ENCODE peak calls at places on chromosomes 16 and 17, in six cellular contexts. One of them, this sample, is unnamed.

GRCh38 chr17:27651411-27652345 is 20.7 kb downstream of the LGALS9 start:
- DNase-seq in stomach: peak
- DNase-seq in Panc1: peak
- DNase-seq in left ventricle myocardium inferior: peak
- DNase-seq in AG10803: peak
- DNase-seq in adrenal gland: peak
- DNase-seq in this sample: no peak

GRCh38 chr17:50107790-50108414 is 12.8 kb downstream of the PDK2 start:
- DNase-seq in left ventricle myocardium inferior: no peak
- DNase-seq in Panc1: no peak
- DNase-seq in adrenal gland: peak
- DNase-seq in AG10803: peak
- DNase-seq in stomach: no peak
- DNase-seq in this sample: no peak

GRCh38 chr17:63406689-63407330 is 39.3 kb downstream of the CYB561 start:
- DNase-seq in left ventricle myocardium inferior: no peak
- DNase-seq in AG10803: peak
- DNase-seq in adrenal gland: peak
- DNase-seq in stomach: peak
- DNase-seq in Panc1: peak
- DNase-seq in this sample: peak

GRCh38 chr16:77657016-77657415 is 65.3 kb upstream of the NUDT7 start:
- DNase-seq in left ventricle myocardium inferior: no peak
- DNase-seq in adrenal gland: no peak
- DNase-seq in AG10803: peak
- DNase-seq in Panc1: no peak
- DNase-seq in stomach: no peak
- DNase-seq in this sample: no peak

GRCh38 chr17:49528966-49529365 is 33.9 kb downstream of the NGFR start:
- DNase-seq in AG10803: no peak
- DNase-seq in left ventricle myocardium inferior: no peak
- DNase-seq in stomach: no peak
- DNase-seq in Panc1: no peak
- DNase-seq in adrenal gland: no peak
- DNase-seq in this sample: no peak

GRCh38 chr17:37605813-37606505 is 3.3 kb downstream of the SYNRG start:
- DNase-seq in stomach: no peak
- DNase-seq in left ventricle myocardium inferior: no peak
- DNase-seq in Panc1: no peak
- DNase-seq in adrenal gland: no peak
- DNase-seq in AG10803: peak
- DNase-seq in this sample: no peak

GRCh38 chr17:17018021-17018441 is 24.2 kb upstream of the MPRIP start:
- DNase-seq in Panc1: no peak
- DNase-seq in AG10803: no peak
- DNase-seq in left ventricle myocardium inferior: no peak
- DNase-seq in adrenal gland: no peak
- DNase-seq in stomach: no peak
- DNase-seq in this sample: no peak

GRCh38 chr16:65769055-65769465 is 597.4 kb upstream of the CDH5 start:
- DNase-seq in left ventricle myocardium inferior: no peak
- DNase-seq in stomach: no peak
- DNase-seq in adrenal gland: peak
- DNase-seq in Panc1: no peak
- DNase-seq in AG10803: no peak
- DNase-seq in this sample: no peak

GRCh38 chr16:67092227-67092626 is 17.5 kb upstream of the PHAF1 start:
- DNase-seq in adrenal gland: no peak
- DNase-seq in AG10803: peak
- DNase-seq in Panc1: no peak
- DNase-seq in stomach: no peak
- DNase-seq in left ventricle myocardium inferior: no peak
- DNase-seq in this sample: no peak

GRCh38 chr16:35626051-35626450 is 2166.6 kb downstream of the TP53TG3F start:
- DNase-seq in adrenal gland: no peak
- DNase-seq in stomach: no peak
- DNase-seq in Panc1: no peak
- DNase-seq in left ventricle myocardium inferior: no peak
- DNase-seq in AG10803: no peak
- DNase-seq in this sample: no peak
- H3K4me3 ChIP-seq in adrenal gland: no peak
- H3K4me3 ChIP-seq in stomach: no peak
- H3K4me3 ChIP-seq in Panc1: no peak
- H3K4me3 ChIP-seq in left ventricle myocardium inferior: no peak
- H3K4me3 ChIP-seq in AG10803: no peak
- H3K4me3 ChIP-seq in this sample: no peak

DNA sequence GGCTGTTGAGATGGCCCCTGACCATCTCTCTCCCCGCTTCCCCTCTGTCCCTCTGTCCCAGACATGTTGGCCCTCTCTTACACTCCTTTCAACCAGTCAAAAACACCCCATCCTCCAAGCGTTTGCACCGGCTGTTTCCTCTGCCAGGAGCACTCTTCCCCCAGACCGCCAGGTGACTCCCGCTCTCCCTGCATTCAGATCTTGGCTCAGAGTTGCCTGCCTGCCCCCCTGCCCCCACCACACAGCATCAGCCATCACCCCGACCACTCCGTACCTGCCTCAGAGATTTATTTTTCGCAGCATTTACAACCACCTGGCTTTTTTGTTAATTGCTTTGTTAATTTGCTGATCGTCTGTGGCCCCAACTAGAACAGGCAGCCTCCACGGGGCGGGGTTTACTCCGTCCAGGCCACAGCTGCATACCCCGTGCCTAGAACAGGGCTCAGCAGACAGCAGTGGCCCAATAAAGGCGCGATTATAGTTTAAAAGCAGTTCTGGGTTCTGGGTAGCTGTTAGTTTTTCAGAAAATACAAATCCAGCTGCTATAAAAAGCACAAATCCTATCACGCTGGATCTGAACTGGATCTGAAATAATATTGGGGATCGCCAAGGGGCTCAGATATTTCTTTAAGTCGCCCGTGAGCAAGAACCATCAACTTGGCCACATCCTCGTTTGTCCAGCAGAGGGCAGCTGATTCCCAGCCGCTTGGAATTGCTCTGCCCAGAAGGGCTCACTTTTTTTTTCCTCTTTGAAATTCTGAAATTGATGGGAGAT is 173.6 kb downstream of the IRF8 start:
- DNase-seq in adrenal gland: peak
- DNase-seq in left ventricle myocardium inferior: peak
- DNase-seq in AG10803: peak
- DNase-seq in Panc1: peak
- DNase-seq in stomach: peak
- DNase-seq in this sample: peak
- TF ChIP-seq CTCF in adrenal gland: peak
- TF ChIP-seq CTCF in left ventricle myocardium inferior: peak
- TF ChIP-seq CTCF in AG10803: peak
- TF ChIP-seq CTCF in Panc1: peak
- TF ChIP-seq CTCF in stomach: peak
- TF ChIP-seq CTCF in this sample: peak

GRCh38 chr17:40361063-40361924 is 3.2 kb downstream of the GJD3 start:
- DNase-seq in stomach: no peak
- DNase-seq in adrenal gland: no peak
- DNase-seq in Panc1: no peak
- DNase-seq in AG10803: no peak
- DNase-seq in left ventricle myocardium inferior: no peak
- DNase-seq in this sample: no peak

GRCh38 chr17:40361925-40362695 is 2.4 kb downstream of the GJD3 start:
- DNase-seq in adrenal gland: no peak
- DNase-seq in Panc1: no peak
- DNase-seq in AG10803: no peak
- DNase-seq in stomach: no peak
- DNase-seq in left ventricle myocardium inferior: no peak
- DNase-seq in this sample: no peak

GRCh38 chr17:40363480-40363838 is 1.1 kb downstream of the GJD3 start:
- DNase-seq in left ventricle myocardium inferior: no peak
- DNase-seq in AG10803: peak
- DNase-seq in stomach: no peak
- DNase-seq in Panc1: no peak
- DNase-seq in adrenal gland: no peak
- DNase-seq in this sample: no peak

GRCh38 chr17:40364121-40364861 is at the start of gene GJD3:
- DNase-seq in AG10803: no peak
- DNase-seq in stomach: no peak
- DNase-seq in Panc1: no peak
- DNase-seq in left ventricle myocardium inferior: no peak
- DNase-seq in adrenal gland: no peak
- DNase-seq in this sample: no peak

GRCh38 chr17:40362696-40363479 is 1.6 kb downstream of the GJD3 start:
- DNase-seq in stomach: peak
- DNase-seq in AG10803: peak
- DNase-seq in left ventricle myocardium inferior: peak
- DNase-seq in Panc1: no peak
- DNase-seq in adrenal gland: no peak
- DNase-seq in this sample: no peak
- H3K4me3 ChIP-seq in stomach: peak
- H3K4me3 ChIP-seq in AG10803: peak
- H3K4me3 ChIP-seq in left ventricle myocardium inferior: peak
- H3K4me3 ChIP-seq in Panc1: peak
- H3K4me3 ChIP-seq in adrenal gland: no peak
- H3K4me3 ChIP-seq in this sample: peak

DNA sequence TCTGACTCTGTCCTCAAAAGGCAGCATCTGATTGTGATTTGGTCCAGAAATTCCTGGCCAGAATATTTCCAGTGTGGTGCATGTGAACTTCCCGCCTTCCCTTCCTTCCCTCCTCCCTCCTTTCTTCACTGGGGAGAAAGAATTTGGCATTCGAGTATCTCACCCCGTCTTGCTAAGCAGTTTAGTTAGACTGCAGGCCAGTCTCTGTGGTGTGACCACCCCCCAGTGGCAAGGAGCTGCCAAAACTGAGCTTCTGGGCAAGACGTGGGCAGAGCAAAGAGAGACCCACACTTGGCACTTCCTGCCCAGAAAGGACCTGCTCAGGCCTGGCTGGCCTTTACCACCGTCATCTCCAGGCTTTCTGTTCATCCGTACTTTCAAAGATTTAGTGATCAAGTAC is 36.4 kb downstream of the SNX20 start:
- DNase-seq in adrenal gland: peak
- DNase-seq in AG10803: peak
- DNase-seq in left ventricle myocardium inferior: no peak
- DNase-seq in Panc1: no peak
- DNase-seq in stomach: peak
- DNase-seq in this sample: no peak
- TF ChIP-seq CTCF in adrenal gland: peak
- TF ChIP-seq CTCF in AG10803: peak
- TF ChIP-seq CTCF in left ventricle myocardium inferior: peak
- TF ChIP-seq CTCF in Panc1: no peak
- TF ChIP-seq CTCF in stomach: peak
- TF ChIP-seq CTCF in this sample: peak

This sample was measured in GM12864.